ENCODE peak calls at places on chromosomes 12 and 14, in four cellular contexts. J is AG10803, G is transverse colon, R is HCT116. S is an unnamed sample.

GRCh38 chr14:49240383-49240782 is 345.8 kb downstream of the RPS29 start:
- DNase-seq in J (no peak), G (no peak), R (no peak), S (no peak)

GRCh38 chr14:61461808-61462275 is 140.5 kb downstream of the PRKCH start:
- DNase-seq in J (peak), G (no peak), R (peak), S (no peak)

GRCh38 chr12:6538420-6539275 is 4.3 kb downstream of the GAPDH start:
- DNase-seq in J (peak), G (no peak), R (no peak), S (no peak)

GRCh38 chr14:23704890-23705289 is 68.7 kb downstream of the DHRS2 start:
- DNase-seq in J (no peak), G (no peak), R (peak), S (no peak)

GRCh38 chr14:94081386-94081820 is 293 bp downstream of the IFI27L1 start:
- DNase-seq in J (no peak), G (no peak), R (no peak), S (no peak)

GRCh38 chr14:103279129-103280025 is 54.7 kb upstream of the EIF5 start:
- DNase-seq in J (no peak), G (no peak), R (no peak), S (no peak)

GRCh38 chr12:117774986-117775775 is 193.6 kb downstream of the KSR2 start:
- DNase-seq in J (peak), G (no peak), R (no peak), S (no peak)

GRCh38 chr14:23697689-23698088 is 61.5 kb downstream of the DHRS2 start:
- DNase-seq in J (no peak), G (no peak), R (no peak), S (no peak)

GRCh38 chr12:32115404-32116104 is 8.9 kb downstream of the BICD1 start:
- DNase-seq in J (peak), G (peak), R (peak), S (no peak)

GRCh38 chr14:23441076-23441475 is 5.6 kb upstream of the MYH7 start:
- DNase-seq in J (no peak), G (no peak), R (no peak), S (peak)

GRCh38 chr12:83573676-83574075 is 887.0 kb downstream of the TMTC2 start:
- DNase-seq in J (peak), G (no peak), R (peak), S (no peak)

GRCh38 chr12:452667-453210 is 7.0 kb upstream of the B4GALNT3 start:
- DNase-seq in J (no peak), G (peak), R (no peak), S (peak)

GRCh38 chr12:52234226-52234810 is 1.3 kb downstream of the KRT7 start:
- DNase-seq in J (no peak), G (no peak), R (no peak), S (no peak)

GRCh38 chr14:77320238-77320935 is at the start of gene POMT2:
- DNase-seq in J (peak), G (peak), R (peak), S (peak)
- H3K4me3 ChIP-seq in J (peak), G (peak), R (peak), S (peak)

GRCh38 chr12:28235985-28236384 is 45.7 kb downstream of the CCDC91 start:
- DNase-seq in J (no peak), G (no peak), R (no peak), S (no peak)

GRCh38 chr12:28239918-28240317 is 49.7 kb downstream of the CCDC91 start:
- DNase-seq in J (no peak), G (no peak), R (no peak), S (no peak)

GRCh38 chr12:28240853-28241252 is 50.6 kb downstream of the CCDC91 start:
- DNase-seq in J (no peak), G (no peak), R (no peak), S (no peak)

GRCh38 chr12:28235017-28235416 is 44.8 kb downstream of the CCDC91 start:
- DNase-seq in J (no peak), G (no peak), R (no peak), S (no peak)

GRCh38 chr12:28237423-28237822 is 47.2 kb downstream of the CCDC91 start:
- DNase-seq in J (no peak), G (no peak), R (no peak), S (peak)
- TF ChIP-seq CTCF in J (peak), G (no peak), R (peak), S (peak)

DNA sequence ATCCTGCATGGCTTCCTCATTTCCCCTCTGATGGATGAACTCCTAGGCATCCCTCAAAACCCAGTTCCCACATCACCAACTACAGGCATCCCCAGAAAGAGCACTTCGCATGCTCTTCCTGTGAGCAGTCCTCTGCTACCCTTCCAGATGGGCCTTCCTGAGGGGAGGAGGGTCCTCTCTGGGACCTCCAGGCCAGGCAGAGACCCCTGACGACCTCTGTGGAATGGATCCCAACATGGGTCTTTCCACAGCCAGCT is 1.9 kb downstream of the AKT1 start:
- DNase-seq in J (no peak), G (no peak), R (no peak), S (no peak)
- H3K4me3 ChIP-seq in J (peak), G (no peak), R (peak), S (no peak)

GRCh38 chr12:90153827-90154226 is 445.2 kb upstream of the ATP2B1 start:
- DNase-seq in J (no peak), G (no peak), R (no peak), S (no peak)
- TF ChIP-seq CTCF in J (no peak), G (no peak), R (no peak), S (no peak)

DNA sequence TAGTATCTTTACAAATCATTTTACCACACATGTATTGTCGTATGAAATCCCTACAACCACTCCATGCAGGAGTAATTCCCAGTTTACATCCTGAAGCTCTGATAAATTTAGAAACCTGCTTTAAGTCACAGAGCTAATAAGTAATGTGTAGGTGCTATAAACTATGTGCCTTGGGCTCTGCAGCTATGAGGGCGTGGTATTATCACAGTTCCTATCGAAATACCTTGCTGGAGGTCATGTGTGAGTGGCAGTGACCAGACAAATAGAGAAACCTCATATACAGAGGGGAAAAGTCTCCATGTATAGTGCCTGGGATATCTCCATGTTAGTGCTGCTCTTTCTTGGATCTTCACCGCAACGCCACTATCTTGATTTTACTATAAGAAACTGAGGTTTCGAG is 898 bp upstream of the TBC1D15 start:
- DNase-seq in J (no peak), G (no peak), R (no peak), S (no peak)
- H3K4me3 ChIP-seq in J (no peak), G (no peak), R (no peak), S (no peak)

S was measured in WERI-Rb-1.